ENCODE peak calls at places on chromosome 13, in seven cellular contexts. M, X, U, J, Q, S and O are unnamed samples.

GRCh38 chr13:77523834-77524728 is 11.4 kb upstream of the SCEL start:
- DNase-seq in Q (no peak), J (no peak), U (no peak), X (no peak), S (no peak), M (no peak), O (no peak)

GRCh38 chr13:66837246-66837645 is 392.9 kb downstream of the PCDH9 start:
- DNase-seq in Q (no peak), X (no peak), S (no peak), U (no peak), M (no peak), J (no peak), O (no peak)

GRCh38 chr13:78022164-78022877 is 103.7 kb upstream of the EDNRB start:
- DNase-seq in X (no peak), J (no peak), M (peak), S (no peak), Q (no peak), U (peak), O (no peak)

GRCh38 chr13:98415326-98416070 is 161.4 kb downstream of the STK24 start:
- DNase-seq in S (no peak), M (no peak), U (no peak), X (no peak), J (no peak), Q (no peak), O (peak)

GRCh38 chr13:39929583-39929982 is 274.1 kb downstream of the COG6 start:
- DNase-seq in M (no peak), X (no peak), J (no peak), S (no peak), Q (no peak), U (no peak), O (no peak)

GRCh38 chr13:30593001-30593400 is 24.7 kb upstream of the USPL1 start:
- DNase-seq in S (no peak), M (no peak), J (no peak), Q (no peak), U (no peak), X (no peak), O (no peak)

GRCh38 chr13:97976551-97977375 is 23.3 kb downstream of the IPO5 start:
- DNase-seq in M (no peak), J (no peak), S (peak), X (peak), U (no peak), Q (peak), O (no peak)

GRCh38 chr13:110116072-110116487 is 190.9 kb downstream of the COL4A1 start:
- DNase-seq in S (no peak), X (peak), J (no peak), Q (peak), U (no peak), M (peak), O (no peak)

GRCh38 chr13:23637813-23638212 is 67.6 kb downstream of the TNFRSF19 start:
- DNase-seq in U (peak), X (no peak), S (no peak), J (no peak), M (no peak), Q (no peak), O (no peak)

GRCh38 chr13:59416561-59416960 is 747.2 kb downstream of the DIAPH3 start:
- DNase-seq in M (no peak), X (no peak), Q (no peak), S (no peak), J (no peak), U (no peak), O (no peak)

GRCh38 chr13:20136781-20137703 is 23.8 kb downstream of the GJA3 start:
- DNase-seq in Q (peak), X (peak), M (no peak), S (no peak), U (no peak), J (peak), O (peak)

GRCh38 chr13:21671793-21672680 is 1.2 kb downstream of the FGF9 start:
- DNase-seq in S (no peak), U (no peak), X (no peak), M (peak), J (peak), Q (no peak), O (no peak)

GRCh38 chr13:87208636-87209035 is 462.5 kb upstream of the SLITRK5 start:
- DNase-seq in J (no peak), X (no peak), M (peak), Q (no peak), U (no peak), S (no peak), O (no peak)

GRCh38 chr13:34414616-34415015 is 527.5 kb upstream of the NBEA start:
- DNase-seq in Q (no peak), S (no peak), U (no peak), M (peak), X (no peak), J (no peak), O (no peak)

GRCh38 chr13:86572115-86572514 is 772.9 kb upstream of the SLITRK6 start:
- DNase-seq in M (peak), J (no peak), X (no peak), Q (no peak), S (no peak), U (no peak), O (no peak)

GRCh38 chr13:30932481-30933333 is at the start of gene TEX26:
- DNase-seq in J (no peak), X (no peak), S (no peak), U (no peak), Q (no peak), M (no peak), O (no peak)

GRCh38 chr13:49256841-49257240 is 9.1 kb downstream of the CDADC1 start:
- DNase-seq in J (no peak), M (no peak), X (no peak), Q (no peak), U (no peak), S (no peak), O (no peak)

GRCh38 chr13:99985243-99985874 is 3.8 kb downstream of the ZIC2 start:
- DNase-seq in M (no peak), S (no peak), U (no peak), Q (no peak), X (no peak), J (no peak), O (no peak)

GRCh38 chr13:49538404-49538803 is 42.7 kb downstream of the PHF11 start:
- DNase-seq in M (no peak), Q (no peak), U (no peak), J (no peak), X (no peak), S (no peak), O (no peak)

GRCh38 chr13:95367309-95367843 is 66.1 kb upstream of the ABCC4 start:
- DNase-seq in X (peak), U (no peak), Q (no peak), S (no peak), J (no peak), M (no peak), O (no peak)